ENCODE peak calls at places on chromosomes 2 and 18, in five cellular contexts. Y, Q, T, E and L are unnamed samples.

GRCh38 chr2:237712477-237713377 is 85.3 kb downstream of the LRRFIP1 start:
- DNase-seq in Y (no peak), Q (no peak), T (no peak), E (no peak), L (no peak)

GRCh38 chr2:120287183-120288015 is 34.7 kb downstream of the RALB start:
- DNase-seq in Y (no peak), Q (no peak), T (no peak), E (peak), L (no peak)

GRCh38 chr2:239955086-239955988 is 69.8 kb downstream of the NDUFA10 start:
- DNase-seq in Y (no peak), Q (no peak), T (no peak), E (no peak), L (no peak)

GRCh38 chr2:23283653-23284052 is 101.3 kb upstream of the KLHL29 start:
- DNase-seq in Y (no peak), Q (no peak), T (no peak), E (no peak), L (no peak)

GRCh38 chr2:63078852-63079606 is 28.4 kb downstream of the OTX1 start:
- DNase-seq in Y (peak), Q (peak), T (no peak), E (no peak), L (no peak)

GRCh38 chr2:237726401-237726830 is 72.2 kb upstream of the RBM44 start:
- DNase-seq in Y (no peak), Q (no peak), T (no peak), E (no peak), L (no peak)

GRCh38 chr2:240208631-240209211 is 68.3 kb upstream of the OTOS start:
- DNase-seq in Y (no peak), Q (no peak), T (no peak), E (no peak), L (peak)

GRCh38 chr2:197168705-197169104 is 141.9 kb downstream of the ANKRD44 start:
- DNase-seq in Y (peak), Q (peak), T (peak), E (peak), L (peak)

GRCh38 chr18:46134920-46135675 is 30.9 kb downstream of the HAUS1 start:
- DNase-seq in Y (peak), Q (peak), T (no peak), E (peak), L (no peak)

GRCh38 chr2:239549711-239550265 is 149.0 kb upstream of the HDAC4 start:
- DNase-seq in Y (no peak), Q (no peak), T (no peak), E (no peak), L (no peak)